ENCODE peak calls at places on chromosomes 7 and 10, in nine cellular contexts. L is PC-9, G is SK-N-SH, T is hepatocyte, N is GM23248, C is PC-3, O is Karpas-422, K is OCI-LY7, M is MM.1S. J is an unnamed sample. For H3K9me2, the result is how much of the 10 kb centered on the place peaks cover.

GRCh38 chr10:43395571-43396060 is 13.4 kb downstream of the HNRNPF start:
- DNase-seq in L (no peak), G (peak), T (peak), N (peak), C (no peak), O (no peak), K (peak), M (peak), J (peak)

GRCh38 chr7:82020076-82020475 is 250.2 kb upstream of the HGF start:
- DNase-seq in L (no peak), G (no peak), T (no peak), N (no peak), C (no peak), O (no peak), K (no peak), M (no peak), J (no peak)

GRCh38 chr10:4677296-4678021 is 148.5 kb upstream of the AKR1E2 start:
- DNase-seq in L (peak), G (no peak), T (peak), N (peak), C (peak), O (no peak), K (no peak), M (no peak), J (no peak)

GRCh38 chr10:102284531-102284930 is 39.2 kb downstream of the GBF1 start:
- DNase-seq in L (no peak), G (no peak), T (no peak), N (no peak), C (no peak), O (no peak), K (no peak), M (no peak), J (no peak)

GRCh38 chr7:98687331-98687863 is 70.3 kb downstream of the NPTX2 start:
- DNase-seq in L (no peak), G (peak), T (no peak), N (no peak), C (no peak), O (no peak), K (no peak), M (no peak), J (no peak)

GRCh38 chr7:116210345-116211005 is at the start of gene TES:
- DNase-seq in L (peak), G (peak), T (peak), N (peak), C (peak), O (no peak), K (no peak), M (peak), J (peak)

GRCh38 chr10:80452069-80452468 is 2.0 kb upstream of the TSPAN14 start:
- DNase-seq in L (no peak), G (no peak), T (no peak), N (no peak), C (no peak), O (no peak), K (no peak), M (no peak), J (no peak)

GRCh38 chr10:128485701-128486235 is 359.5 kb upstream of the MKI67 start:
- DNase-seq in L (no peak), G (no peak), T (no peak), N (no peak), C (no peak), O (no peak), K (no peak), M (no peak), J (no peak)

GRCh38 chr7:47587389-47587788 is 5.5 kb upstream of the TNS3 start:
- DNase-seq in L (peak), G (no peak), T (no peak), N (peak), C (peak), O (no peak), K (no peak), M (no peak), J (no peak)

GRCh38 chr7:29163854-29164253 is 17.5 kb upstream of the CPVL start:
- DNase-seq in L (no peak), G (no peak), T (peak), N (no peak), C (peak), O (no peak), K (no peak), M (no peak), J (no peak)

GRCh38 chr7:36182854-36183604 is 30.0 kb downstream of the EEPD1 start:
- DNase-seq in L (no peak), G (no peak), T (peak), N (no peak), C (no peak), O (no peak), K (no peak), M (no peak), J (no peak)

GRCh38 chr10:46541017-46541661 is 15.3 kb downstream of the GPRIN2 start:
- DNase-seq in L (no peak), G (peak), T (peak), N (peak), C (no peak), O (no peak), K (no peak), M (no peak), J (peak)

GRCh38 chr7:105621617-105622016 is 40.3 kb upstream of the EFCAB10 start:
- DNase-seq in L (no peak), G (no peak), T (no peak), N (peak), C (no peak), O (no peak), K (no peak), M (no peak), J (no peak)

GRCh38 chr10:86585037-86585725 is 63.6 kb upstream of the WAPL start:
- DNase-seq in L (peak), G (peak), T (peak), N (peak), C (peak), O (peak), K (peak), M (peak), J (peak)

GRCh38 chr7:51075681-51076580 is 240.7 kb downstream of the COBL start:
- DNase-seq in L (no peak), G (no peak), T (no peak), N (no peak), C (no peak), O (no peak), K (no peak), M (no peak), J (no peak)

GRCh38 chr10:81873932-81874816 is 820 bp upstream of the NRG3 start:
- DNase-seq in L (no peak), G (peak), T (peak), N (peak), C (no peak), O (no peak), K (no peak), M (peak), J (peak)

GRCh38 chr10:129477051-129477450 is 10.0 kb downstream of the MGMT start:
- DNase-seq in L (no peak), G (no peak), T (no peak), N (no peak), C (no peak), O (no peak), K (no peak), M (no peak), J (no peak)

GRCh38 chr7:96548664-96549063 is 161.0 kb downstream of the SEM1 start:
- DNase-seq in L (peak), G (no peak), T (peak), N (no peak), C (peak), O (no peak), K (no peak), M (no peak), J (no peak)

GRCh38 chr10:49594594-49594993 is 15.5 kb upstream of the SLC18A3 start:
- DNase-seq in L (no peak), G (peak), T (peak), N (peak), C (peak), O (peak), K (peak), M (peak), J (peak)

GRCh38 chr10:129631011-129631410 is 164.0 kb downstream of the MGMT start:
- DNase-seq in L (no peak), G (no peak), T (no peak), N (no peak), C (peak), O (no peak), K (no peak), M (no peak), J (no peak)

GRCh38 chr10:32054087-32054486 is 2.1 kb downstream of the KIF5B start:
- DNase-seq in L (no peak), G (no peak), T (peak), N (peak), C (peak), O (no peak), K (peak), M (peak), J (peak)

GRCh38 chr10:680745-681144 is 8.7 kb downstream of the DIP2C start:
- DNase-seq in L (no peak), G (no peak), T (no peak), N (no peak), C (no peak), O (no peak), K (no peak), M (no peak), J (no peak)

DNA sequence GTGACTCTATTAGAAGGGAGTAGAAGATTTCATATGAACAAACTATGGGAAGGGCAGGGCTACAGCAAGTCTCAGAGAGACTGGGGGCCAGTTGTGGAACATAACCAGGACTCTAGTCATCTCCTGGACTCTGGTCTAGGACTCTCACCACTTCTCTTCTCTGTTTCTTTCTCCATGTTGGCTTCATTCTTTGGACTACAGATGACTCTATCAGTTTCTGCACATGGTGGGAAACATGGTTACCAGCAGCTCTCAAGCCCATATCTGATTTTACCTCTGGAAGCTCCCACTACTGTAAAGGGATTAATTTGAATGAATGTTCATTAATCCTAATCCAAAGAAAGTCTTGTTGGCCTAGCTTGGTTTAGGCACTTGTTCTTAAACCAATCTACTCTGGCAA is 84.7 kb downstream of the LRGUK start:
- DNase-seq in L (no peak), G (no peak), T (no peak), N (no peak), C (no peak), O (no peak), K (no peak), M (no peak), J (no peak)
- H3K9me2 ChIP-seq in L (under half), G (under half), T (under half), N (under half), C (under half), O (under half), K (under half), M (under half), J (under half)

DNA sequence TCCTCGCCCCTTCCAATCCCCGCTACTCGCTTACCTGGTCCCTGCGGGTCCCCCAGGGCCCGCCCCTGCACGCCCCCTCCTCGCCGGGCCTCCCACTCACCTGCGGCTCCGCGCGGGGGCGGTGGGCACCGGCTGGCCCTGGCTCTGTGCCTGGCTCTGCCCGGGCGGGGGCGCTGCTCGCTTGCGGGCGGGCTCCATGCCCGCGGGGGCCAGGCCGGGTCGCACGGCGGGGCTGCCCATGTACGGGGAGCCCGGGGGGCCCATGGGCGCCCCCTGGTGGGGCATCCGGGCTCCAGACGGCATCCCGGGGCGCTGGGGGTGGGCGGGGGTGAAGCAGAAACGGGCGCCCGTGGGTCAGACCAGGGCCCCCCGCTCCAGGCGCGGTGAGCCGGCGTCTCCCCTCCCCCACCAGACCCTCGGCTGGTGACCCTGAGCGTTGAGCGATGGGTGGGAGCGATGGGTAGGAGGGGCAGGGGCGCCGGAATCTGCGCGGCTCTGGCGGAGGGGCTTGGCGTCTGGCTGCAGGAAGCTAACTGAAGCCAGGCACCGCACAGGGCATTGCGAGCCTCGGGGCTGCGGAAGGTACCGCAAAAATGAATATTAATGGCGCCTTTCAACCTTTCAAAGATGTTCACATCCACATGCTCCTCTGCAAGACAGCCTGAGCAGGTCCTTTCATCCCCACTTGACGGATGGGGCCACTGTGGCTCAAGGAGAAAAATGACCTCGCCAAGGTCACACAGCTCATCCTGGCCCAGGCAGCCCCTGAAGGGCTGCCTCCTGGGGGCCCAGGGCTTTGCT is 2.9 kb downstream of the SMARCD3 start:
- DNase-seq in L (no peak), G (peak), T (peak), N (peak), C (peak), O (peak), K (peak), M (peak), J (peak)
- H2AFZ ChIP-seq in L (no peak), G (no peak), T (no peak), N (no peak), C (peak), O (no peak), K (peak), M (peak), J (peak)

GRCh38 chr7:14309432-14309831 is 320.0 kb upstream of the ETV1 start:
- DNase-seq in L (no peak), G (no peak), T (no peak), N (no peak), C (no peak), O (no peak), K (no peak), M (no peak), J (no peak)

GRCh38 chr7:14305233-14305866 is 315.9 kb upstream of the ETV1 start:
- DNase-seq in L (no peak), G (no peak), T (no peak), N (no peak), C (no peak), O (no peak), K (no peak), M (no peak), J (no peak)

GRCh38 chr7:14303536-14303935 is 314.1 kb upstream of the ETV1 start:
- DNase-seq in L (no peak), G (no peak), T (peak), N (no peak), C (peak), O (no peak), K (no peak), M (no peak), J (peak)
- H3K9me2 ChIP-seq in L (under half), G (under half), T (under half), N (under half), C (under half), O (under half), K (under half), M (under half), J (under half)

DNA sequence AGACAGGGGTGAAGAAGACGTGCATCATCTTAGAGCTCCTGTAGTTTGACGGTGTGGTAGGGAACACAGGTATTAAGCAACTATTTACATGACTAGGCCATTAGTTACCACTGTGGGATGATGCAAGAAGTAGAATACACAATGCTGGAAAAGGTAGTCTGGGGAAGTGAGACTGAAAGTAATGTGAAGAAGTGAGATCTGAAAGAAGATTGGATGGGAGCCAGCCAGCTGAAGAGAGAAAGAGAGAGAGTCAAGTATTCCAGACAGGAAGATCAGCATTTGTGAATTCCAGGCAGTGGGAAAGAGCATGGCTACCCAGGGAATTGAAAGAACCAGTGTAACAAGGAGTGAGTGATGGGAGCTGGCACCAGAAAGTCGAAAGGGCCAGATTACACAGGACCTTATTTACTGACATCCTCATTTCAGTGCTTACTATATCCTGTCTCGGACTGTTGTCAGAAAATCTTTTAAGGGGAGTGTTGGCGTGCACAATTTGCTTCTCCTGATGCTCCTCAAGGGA is 4.0 kb upstream of the CFAP58 start:
- DNase-seq in L (peak), G (no peak), T (peak), N (peak), C (peak), O (peak), K (peak), M (peak), J (peak)
- H2AFZ ChIP-seq in L (peak), G (peak), T (peak), N (peak), C (peak), O (peak), K (peak), M (peak), J (no peak)

GRCh38 chr10:132921086-132921485 is 21.3 kb downstream of the CFAP46 start:
- DNase-seq in L (no peak), G (no peak), T (no peak), N (no peak), C (no peak), O (no peak), K (no peak), M (no peak), J (no peak)
- H3K9me2 ChIP-seq in L (under half), G (under half), T (under half), N (under half), C (under half), O (under half), K (under half), M (under half), J (under half)

GRCh38 chr10:29918623-29919400 is 140.6 kb downstream of the JCAD start:
- DNase-seq in L (no peak), G (no peak), T (no peak), N (no peak), C (no peak), O (no peak), K (no peak), M (no peak), J (no peak)

GRCh38 chr10:29917311-29917710 is 142.1 kb downstream of the JCAD start:
- DNase-seq in L (no peak), G (no peak), T (no peak), N (no peak), C (no peak), O (no peak), K (no peak), M (no peak), J (no peak)

GRCh38 chr10:29915116-29915785 is 144.1 kb downstream of the JCAD start:
- DNase-seq in L (no peak), G (no peak), T (peak), N (no peak), C (no peak), O (no peak), K (no peak), M (no peak), J (no peak)

GRCh38 chr10:29920408-29921070 is 138.8 kb downstream of the JCAD start:
- DNase-seq in L (no peak), G (no peak), T (no peak), N (peak), C (no peak), O (no peak), K (no peak), M (no peak), J (no peak)

GRCh38 chr10:29916669-29917068 is 142.7 kb downstream of the JCAD start:
- DNase-seq in L (no peak), G (no peak), T (no peak), N (no peak), C (no peak), O (no peak), K (no peak), M (no peak), J (no peak)
- H2AFZ ChIP-seq in L (no peak), G (no peak), T (no peak), N (no peak), C (no peak), O (no peak), K (no peak), M (no peak), J (no peak)